ENCODE peak calls at places on chromosomes 4 and X, in ten cellular contexts. Y, U, Q, X, L, K, T, Z, W and E are unnamed samples.

GRCh38 chr4:187268940-187269339 is 545.3 kb upstream of the FAT1 start:
- DNase-seq in X (no peak), Z (no peak), T (peak), W (no peak), U (no peak), Q (no peak), Y (no peak), K (peak), L (no peak), E (no peak)

GRCh38 chr4:174503079-174503724 is 19.1 kb downstream of the HPGD start:
- DNase-seq in T (no peak), L (no peak), Y (no peak), W (no peak), Z (no peak), X (no peak), K (no peak), Q (no peak), U (peak), E (no peak)

GRCh38 chrX:8366491-8366890 is 98.1 kb upstream of the VCX3B start:
- DNase-seq in T (no peak), Q (no peak), U (peak), X (no peak), Z (no peak), K (no peak), W (no peak), L (no peak), Y (no peak), E (no peak)

GRCh38 chr4:126395661-126396060 is 1080.9 kb downstream of the FAT4 start:
- DNase-seq in L (peak), Q (no peak), W (peak), U (no peak), T (peak), K (peak), Y (no peak), X (no peak), Z (no peak), E (no peak)

GRCh38 chrX:44105228-44105913 is 132.2 kb upstream of the NDP start:
- DNase-seq in X (no peak), Q (no peak), Z (no peak), U (no peak), Y (no peak), L (no peak), T (no peak), W (peak), K (no peak), E (no peak)

GRCh38 chrX:71254092-71254941 is at the start of gene ZMYM3:
- DNase-seq in X (peak), K (peak), Z (peak), L (peak), U (peak), Q (peak), T (peak), Y (peak), W (peak), E (peak)

GRCh38 chr4:138659640-138660325 is 355.8 kb upstream of the NOCT start:
- DNase-seq in K (peak), Q (no peak), U (no peak), T (no peak), L (no peak), Y (no peak), X (no peak), W (no peak), Z (no peak), E (no peak)

GRCh38 chr4:81166431-81166830 is 48.6 kb downstream of the PRKG2 start:
- DNase-seq in K (peak), U (peak), X (no peak), Y (no peak), T (peak), Z (no peak), L (no peak), W (no peak), Q (no peak), E (no peak)

GRCh38 chr4:38693531-38693930 is 29.5 kb downstream of the KLF3 start:
- DNase-seq in Q (no peak), U (no peak), W (no peak), Y (no peak), Z (no peak), K (no peak), X (no peak), T (no peak), L (no peak), E (no peak)

GRCh38 chrX:111447298-111447697 is 35.3 kb upstream of the DCX start:
- DNase-seq in L (no peak), T (no peak), U (no peak), Z (peak), W (peak), Y (no peak), K (no peak), X (no peak), Q (no peak), E (peak)

GRCh38 chr4:56435001-56435747 is at the start of gene PPAT:
- DNase-seq in U (peak), Z (peak), K (peak), L (peak), Q (peak), T (peak), X (peak), W (peak), Y (peak), E (peak)
- TF ChIP-seq CTCF in U (no peak), Z (no peak), K (peak), L (peak), Q (peak), T (peak), X (peak), W (no peak), Y (peak), E (no peak)

GRCh38 chr4:88135362-88135663 is 23.1 kb downstream of the ABCG2 start:
- DNase-seq in X (no peak), K (no peak), L (no peak), Q (no peak), U (no peak), T (no peak), W (no peak), Y (no peak), Z (no peak), E (no peak)
- TF ChIP-seq CTCF in X (no peak), K (no peak), L (no peak), Q (no peak), U (no peak), T (no peak), W (no peak), Y (no peak), Z (no peak), E (no peak)

GRCh38 chr4:122305853-122306252 is 73.0 kb upstream of the ADAD1 start:
- DNase-seq in X (no peak), W (no peak), Z (no peak), L (no peak), U (no peak), K (no peak), Y (no peak), T (no peak), Q (no peak), E (no peak)

DNA sequence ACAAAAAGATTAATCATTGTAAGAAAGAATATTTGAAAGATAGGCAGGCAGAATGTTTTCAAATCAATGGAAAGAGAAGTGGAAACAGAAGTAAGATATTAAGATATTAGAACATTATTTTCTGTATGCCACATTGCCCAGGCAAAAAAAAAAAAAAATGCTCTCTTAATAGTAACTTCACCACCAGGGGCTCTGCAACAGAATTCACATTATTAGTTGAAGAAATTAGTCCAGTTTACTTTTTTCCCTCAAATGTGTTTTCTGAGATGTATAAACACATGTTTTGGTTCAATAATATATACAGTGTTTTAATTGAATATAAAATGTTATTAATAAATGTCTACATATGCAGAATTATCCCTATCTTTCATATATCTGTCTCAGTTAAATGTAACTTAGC is 78.0 kb upstream of the ADAD1 start:
- DNase-seq in Q (no peak), T (no peak), W (no peak), X (no peak), Y (no peak), K (no peak), L (no peak), Z (no peak), U (no peak), E (no peak)
- TF ChIP-seq CTCF in Q (no peak), T (no peak), W (no peak), X (no peak), Y (no peak), K (no peak), L (no peak), Z (no peak), U (peak), E (no peak)

GRCh38 chr4:2534904-2535385 is 1.5 kb upstream of the FAM193A start:
- DNase-seq in Z (no peak), T (peak), Y (no peak), W (peak), L (no peak), Q (no peak), U (no peak), X (no peak), K (no peak), E (no peak)

GRCh38 chr4:2536193-2537010 is at the start of gene FAM193A:
- DNase-seq in X (peak), Q (peak), K (peak), Z (peak), T (peak), W (peak), L (peak), Y (peak), U (peak), E (peak)

GRCh38 chr4:2537011-2537830 is 774 bp downstream of the FAM193A start:
- DNase-seq in T (peak), X (no peak), L (peak), K (peak), U (peak), Q (peak), Y (peak), W (peak), Z (peak), E (peak)

GRCh38 chr4:2535386-2536192 is 858 bp upstream of the FAM193A start:
- DNase-seq in T (peak), W (peak), L (peak), U (peak), Q (peak), Y (peak), K (peak), X (no peak), Z (peak), E (peak)
- TF ChIP-seq CTCF in T (no peak), W (no peak), L (no peak), U (no peak), Q (peak), Y (no peak), K (no peak), X (no peak), Z (no peak), E (no peak)

DNA sequence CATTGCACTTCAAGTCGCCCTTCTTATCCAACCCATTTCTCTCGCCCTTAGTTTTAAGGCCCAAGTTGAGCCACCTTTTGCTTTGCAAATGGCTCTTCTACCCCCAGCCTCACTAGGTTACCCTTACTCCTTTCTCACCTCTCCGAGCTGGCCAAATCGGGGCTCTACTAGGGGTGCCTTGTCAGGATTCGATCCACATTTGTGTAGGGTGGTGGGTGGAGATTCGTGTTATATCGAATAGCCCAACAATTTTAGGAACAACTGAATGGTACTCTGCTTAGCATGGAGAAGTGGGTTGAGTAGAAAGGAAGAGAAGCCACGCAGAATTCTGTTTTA is 3.5 kb downstream of the SLIT2 start:
- DNase-seq in Q (no peak), K (peak), Y (no peak), W (no peak), T (no peak), Z (no peak), L (no peak), X (no peak), U (peak), E (no peak)
- TF ChIP-seq CTCF in Q (no peak), K (no peak), Y (no peak), W (no peak), T (no peak), Z (no peak), L (no peak), X (no peak), U (no peak), E (no peak)

DNA sequence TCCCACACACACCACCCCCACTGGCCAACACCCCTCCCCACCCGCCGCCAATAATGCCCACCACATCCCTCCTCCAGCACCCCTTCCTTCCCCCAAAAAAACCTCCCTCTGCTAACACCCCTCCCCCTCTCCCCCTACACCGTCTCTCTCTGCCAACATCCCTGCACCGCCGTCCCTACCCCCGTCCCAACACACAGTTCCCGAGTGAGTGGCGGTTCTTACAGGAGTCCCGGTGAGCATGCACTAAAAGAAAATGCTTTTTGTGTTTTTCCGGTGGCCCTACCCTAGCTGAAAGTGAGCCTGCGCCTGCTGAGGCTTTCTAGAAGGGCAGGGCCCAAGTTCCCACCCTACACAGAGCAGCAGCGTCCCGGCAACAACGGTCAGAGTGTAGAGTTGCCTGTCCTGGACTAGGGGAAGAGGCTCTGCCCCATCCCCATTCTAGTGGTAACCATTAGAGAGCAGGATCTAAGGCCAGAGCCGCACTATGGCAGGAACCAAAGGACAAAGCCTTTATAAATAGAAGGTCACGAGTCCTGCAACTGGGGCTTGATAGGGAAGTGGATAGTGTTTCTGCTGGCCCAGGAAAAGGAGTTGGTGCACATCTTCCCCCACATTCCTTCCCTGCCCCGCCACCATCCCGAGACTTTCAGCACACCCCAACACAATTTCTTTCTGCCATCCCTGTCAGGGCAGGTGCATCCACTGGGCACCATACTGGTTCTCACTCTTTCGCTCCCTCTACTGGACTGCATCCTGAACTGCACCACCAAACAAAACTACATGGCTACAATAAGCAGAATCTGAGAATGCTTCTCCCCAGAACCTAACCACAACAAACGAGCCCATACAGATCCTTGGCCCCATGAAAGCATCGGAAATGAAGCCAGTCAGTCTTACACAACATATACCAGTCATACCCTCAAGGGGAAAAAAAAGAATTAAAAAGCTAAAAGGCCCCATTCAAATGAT is 78.1 kb upstream of the PAGE3 start:
- DNase-seq in L (no peak), X (no peak), Y (no peak), Q (no peak), Z (peak), K (no peak), U (peak), W (peak), T (no peak), E (no peak)
- TF ChIP-seq CTCF in L (peak), X (peak), Y (peak), Q (peak), Z (no peak), K (peak), U (peak), W (no peak), T (no peak), E (no peak)

GRCh38 chr4:171087089-171087488 is 726.1 kb upstream of the GALNTL6 start:
- DNase-seq in T (no peak), W (no peak), Q (no peak), X (no peak), L (no peak), Z (no peak), K (no peak), Y (no peak), U (no peak), E (no peak)
- TF ChIP-seq CTCF in T (no peak), W (no peak), Q (no peak), X (no peak), L (no peak), Z (no peak), K (no peak), Y (no peak), U (no peak), E (no peak)